ENCODE peak calls at places on chromosomes 13 and 19, in four cellular contexts. L is NCI-H2171 treated with DMSO at 0.1 percent for 48 hours; S is GM13977; J is stimulated activated CD4-positive, alpha-beta T cell treated with anti-CD3 and anti-CD28 coated beads, Interleukin-1b, Interleukin-23, amount 100 ng/mL, for 24 hours. V is an unnamed sample.

GRCh38 chr19:44109458-44109857 is 3.7 kb upstream of the ZNF225 start:
- DNase-seq in J (no peak), L (no peak), S (no peak), V (no peak)

GRCh38 chr19:741506-742131 is 9.3 kb upstream of the MISP start:
- DNase-seq in J (no peak), S (peak; percentile 71), L (peak; percentile 29), V (no peak)

GRCh38 chr19:54448037-54448773 is 794 bp upstream of the LENG8 start:
- DNase-seq in J (peak; percentile 30), L (peak; percentile 34), S (no peak), V (peak; percentile 39)

GRCh38 chr19:1119475-1120217 is 15.9 kb downstream of the GPX4 start:
- DNase-seq in S (no peak), L (no peak), J (no peak), V (no peak)

GRCh38 chr13:36850790-36851438 is 31.9 kb downstream of the RFXAP start:
- DNase-seq in L (no peak), S (no peak), J (no peak), V (no peak)

GRCh38 chr13:41313659-41314197 is 2.7 kb downstream of the NAA16 start:
- DNase-seq in L (no peak), J (no peak), S (no peak), V (no peak)

GRCh38 chr13:103883152-103883551 is 816.9 kb upstream of the SLC10A2 start:
- DNase-seq in L (peak; percentile 91), J (no peak), S (no peak), V (no peak)

GRCh38 chr19:43505186-43505456 is 575 bp upstream of the PHLDB3 start:
- DNase-seq in S (no peak), L (no peak), J (no peak), V (no peak)

GRCh38 chr13:104385409-104385808 is 1319.2 kb upstream of the SLC10A2 start:
- DNase-seq in S (no peak), J (no peak), L (no peak), V (no peak)

GRCh38 chr13:97723655-97724054 is 229.8 kb upstream of the IPO5 start:
- DNase-seq in J (no peak), S (no peak), L (no peak), V (no peak)

GRCh38 chr13:29423050-29423449 is 172.4 kb downstream of the SLC7A1 start:
- DNase-seq in S (no peak), L (no peak), J (no peak), V (no peak)

GRCh38 chr19:3670796-3671679 is 29.2 kb downstream of the PIP5K1C start:
- DNase-seq in L (no peak), J (no peak), S (peak; percentile 91), V (no peak)

GRCh38 chr13:67232384-67232783 is 2.2 kb upstream of the PCDH9 start:
- DNase-seq in L (no peak), S (no peak), J (no peak), V (no peak)

GRCh38 chr19:6326815-6327214 is 6.6 kb downstream of the ACER1 start:
- DNase-seq in S (no peak), L (no peak), J (no peak), V (no peak)

GRCh38 chr13:33090755-33091454 is 74.7 kb downstream of the KL start:
- DNase-seq in J (no peak), L (no peak), S (no peak), V (no peak)

GRCh38 chr19:52741951-52742485 is 7.2 kb upstream of the ZNF611 start:
- DNase-seq in J (no peak), L (no peak), S (no peak), V (no peak)

GRCh38 chr19:29528946-29529645 is 3.3 kb downstream of the VSTM2B start:
- DNase-seq in S (no peak), L (peak; percentile 83), J (no peak), V (no peak)

GRCh38 chr13:80654638-80655249 is 313.8 kb upstream of the SPRY2 start:
- DNase-seq in S (no peak), J (no peak), L (peak; percentile 9), V (no peak)

GRCh38 chr13:114146629-114147028 is 14.2 kb upstream of the RASA3 start:
- DNase-seq in L (no peak), J (no peak), S (no peak), V (no peak)

V was measured in activated CD4-positive, alpha-beta T cell treated with anti-CD3 and anti-CD28 coated beads, Interleukin-2, amount 50 U/mL, for 24 hours.